ENCODE peak calls at places on chromosome 14, in six cellular contexts. X is epithelial cell of prostate; S is HCT116; B is CD8-positive, alpha-beta memory T cell; N is substantia nigra; K is IMR-90. M is an unnamed sample.

GRCh38 chr14:24430143-24430681 is 458 bp downstream of the KHNYN start:
- DNase-seq in K (peak), X (no peak), B (peak), S (no peak), N (no peak), M (peak)

GRCh38 chr14:87705439-87705896 is 287.5 kb downstream of the GALC start:
- DNase-seq in K (no peak), N (no peak), X (no peak), B (no peak), S (no peak), M (no peak)

GRCh38 chr14:58865520-58866281 is 227.9 kb downstream of the DACT1 start:
- DNase-seq in S (no peak), N (no peak), B (no peak), K (peak), X (no peak), M (no peak)

GRCh38 chr14:21089271-21089670 is 9.2 kb downstream of the ZNF219 start:
- DNase-seq in N (no peak), X (no peak), B (no peak), S (no peak), K (no peak), M (no peak)

GRCh38 chr14:29654910-29655590 is 272.6 kb downstream of the PRKD1 start:
- DNase-seq in X (no peak), B (no peak), N (no peak), S (no peak), K (peak), M (no peak)

GRCh38 chr14:39023939-39024871 is 78.8 kb downstream of the SEC23A start:
- DNase-seq in X (no peak), B (no peak), K (no peak), S (no peak), N (no peak), M (no peak)

GRCh38 chr14:56491299-56492285 is 88.0 kb upstream of the TMEM260 start:
- DNase-seq in N (no peak), X (peak), K (peak), B (peak), S (peak), M (no peak)

GRCh38 chr14:54603362-54603761 is 36.4 kb downstream of the SAMD4A start:
- DNase-seq in B (no peak), X (peak), N (no peak), S (no peak), K (peak), M (no peak)

GRCh38 chr14:37903561-37904191 is 304.0 kb upstream of the SSTR1 start:
- DNase-seq in X (no peak), B (peak), K (peak), S (peak), N (no peak), M (no peak)

GRCh38 chr14:67352055-67352454 is 7.5 kb downstream of the ATP6V1D start:
- DNase-seq in K (no peak), S (no peak), N (no peak), B (no peak), X (no peak), M (no peak)

GRCh38 chr14:62604524-62604923 is 440.7 kb downstream of the KCNH5 start:
- DNase-seq in X (no peak), N (no peak), S (no peak), B (no peak), K (peak), M (no peak)

GRCh38 chr14:39241637-39242036 is 7.9 kb downstream of the MIA2 start:
- DNase-seq in S (no peak), X (no peak), B (no peak), K (no peak), N (no peak), M (no peak)

GRCh38 chr14:28671425-28671824 is 95.2 kb upstream of the FOXG1 start:
- DNase-seq in N (no peak), K (peak), S (no peak), B (no peak), X (no peak), M (no peak)

GRCh38 chr14:95482967-95483842 is 33.2 kb downstream of the SYNE3 start:
- DNase-seq in N (no peak), X (peak), B (no peak), K (peak), S (peak), M (no peak)

GRCh38 chr14:95514131-95515079 is 2.0 kb downstream of the SYNE3 start:
- DNase-seq in K (no peak), N (no peak), S (no peak), B (no peak), X (no peak), M (no peak)

GRCh38 chr14:54133896-54134295 is 177.3 kb upstream of the BMP4 start:
- DNase-seq in B (no peak), N (no peak), K (peak), X (peak), S (no peak), M (no peak)

GRCh38 chr14:97571861-97572555 is 774.8 kb downstream of the VRK1 start:
- DNase-seq in B (no peak), K (no peak), X (no peak), S (no peak), N (no peak), M (no peak)

GRCh38 chr14:86798330-86798729 is 1194.7 kb downstream of the GALC start:
- DNase-seq in B (no peak), S (no peak), X (no peak), N (no peak), K (peak), M (no peak)

GRCh38 chr14:94123296-94123695 is 6.1 kb downstream of the IFI27L2 start:
- DNase-seq in S (no peak), N (no peak), X (no peak), K (no peak), B (no peak), M (no peak)

GRCh38 chr14:79278286-79278797 is 933.0 kb downstream of the DIO2 start:
- DNase-seq in B (no peak), N (no peak), X (no peak), S (no peak), K (no peak), M (no peak)

GRCh38 chr14:95935228-95935822 is 58.7 kb downstream of the TUNAR start:
- DNase-seq in N (no peak), X (no peak), B (no peak), K (peak), S (no peak), M (no peak)

GRCh38 chr14:75577090-75577489 is 1.3 kb upstream of the FLVCR2 start:
- DNase-seq in X (no peak), N (no peak), S (no peak), K (no peak), B (no peak), M (no peak)
- H3K27ac ChIP-seq in X (no peak), N (no peak), S (no peak), K (no peak), B (no peak), M (no peak)

GRCh38 chr14:34014936-34015335 is 64.1 kb upstream of the EGLN3 start:
- DNase-seq in K (no peak), B (no peak), X (no peak), S (no peak), N (no peak), M (no peak)
- H3K27ac ChIP-seq in K (no peak), B (no peak), X (no peak), S (no peak), N (no peak), M (no peak)

DNA sequence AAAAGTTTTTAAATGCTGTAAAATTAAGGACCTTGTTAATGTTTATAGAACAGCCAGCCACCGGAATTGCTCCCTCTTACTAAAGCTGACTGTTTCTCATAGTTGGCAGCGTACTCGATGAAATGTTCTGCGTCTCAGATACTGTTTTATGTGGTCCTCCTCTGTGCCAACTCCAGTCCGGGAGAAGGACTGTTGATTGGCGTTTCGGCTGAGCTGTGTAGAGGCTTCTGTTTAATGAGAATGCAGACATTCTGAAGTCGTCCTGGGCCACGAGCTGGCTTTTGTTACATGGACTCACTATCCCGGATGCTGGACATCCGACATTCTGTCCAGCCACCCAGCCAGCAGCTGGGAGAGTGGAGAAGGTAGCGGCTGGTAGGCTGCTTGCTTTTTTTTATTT is 75.4 kb downstream of the WDR20 start:
- DNase-seq in B (no peak), N (no peak), S (no peak), K (peak), X (no peak), M (no peak)
- H3K27ac ChIP-seq in B (no peak), N (peak), S (no peak), K (peak), X (peak), M (no peak)

DNA sequence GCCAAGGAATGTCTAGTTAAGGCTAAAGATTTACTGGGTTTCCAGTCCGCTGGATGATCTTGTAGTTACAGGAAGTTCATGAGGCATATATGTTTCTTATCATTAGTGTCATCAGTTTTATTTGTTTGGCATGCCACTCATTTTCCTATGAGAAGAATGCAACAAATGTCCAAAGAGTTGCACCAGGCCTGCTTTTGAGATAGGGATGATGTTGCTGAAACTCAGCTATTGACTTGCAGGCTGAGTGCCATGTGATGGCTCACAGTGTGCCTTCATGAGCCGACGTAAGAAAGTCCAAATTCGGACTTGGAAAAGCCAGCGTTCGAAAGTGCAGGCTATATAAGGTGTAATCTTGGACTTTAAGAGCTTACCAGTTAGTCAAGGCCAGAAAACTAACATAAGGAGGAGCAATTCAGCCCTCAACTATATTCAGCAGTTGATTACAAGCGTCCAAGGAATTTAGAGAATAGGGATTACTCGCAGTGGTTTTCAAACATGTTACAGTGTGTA is 101.4 kb downstream of the LGMN start:
- DNase-seq in B (no peak), S (no peak), X (no peak), N (no peak), K (peak), M (no peak)
- H3K27ac ChIP-seq in B (no peak), S (no peak), X (peak), N (no peak), K (peak), M (no peak)

GRCh38 chr14:68793734-68794129 is 865 bp upstream of the ZFP36L1 start:
- DNase-seq in K (no peak), X (no peak), B (no peak), S (no peak), N (no peak), M (no peak)
- H3K27ac ChIP-seq in K (peak), X (peak), B (peak), S (peak), N (peak), M (peak)

DNA sequence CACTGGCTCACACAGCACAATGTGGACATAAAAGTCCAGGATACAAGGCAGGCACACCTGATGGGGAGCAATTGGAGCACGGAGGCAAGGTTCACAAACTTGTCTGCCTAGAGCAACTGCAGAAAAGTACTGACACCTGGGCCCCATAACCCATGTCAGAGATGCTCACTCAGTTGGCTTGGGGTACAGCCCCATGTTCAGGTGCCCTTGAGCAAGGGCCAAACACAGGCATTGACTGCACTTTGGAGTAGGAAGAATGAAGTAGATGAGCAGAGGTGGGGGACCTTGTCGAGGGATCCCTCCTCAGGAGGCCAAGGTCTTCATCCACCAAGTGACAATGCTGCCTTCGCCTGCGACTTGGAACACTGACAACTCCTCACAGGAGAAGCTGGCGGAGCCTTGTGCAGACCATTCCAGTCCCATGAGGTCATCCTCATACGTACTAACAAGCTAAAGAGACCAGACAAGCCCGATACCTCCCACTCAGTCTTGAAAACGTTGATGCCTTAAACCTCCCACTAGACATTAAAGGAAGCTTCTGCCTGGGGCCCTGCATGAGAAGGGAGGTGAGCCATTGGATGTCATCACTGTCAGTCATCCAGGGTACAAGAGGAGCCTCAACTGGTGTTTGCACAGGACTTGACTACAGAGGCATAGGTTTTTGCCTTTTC is 42.5 kb upstream of the C14orf180 start:
- DNase-seq in X (peak), S (peak), K (peak), N (no peak), B (no peak), M (no peak)
- H3K27ac ChIP-seq in X (no peak), S (no peak), K (no peak), N (no peak), B (no peak), M (no peak)

GRCh38 chr14:22886500-22887259 is 3.7 kb downstream of the REM2 start:
- DNase-seq in B (peak), X (no peak), N (no peak), K (peak), S (peak), M (peak)

GRCh38 chr14:22885975-22886374 is 3.0 kb downstream of the REM2 start:
- DNase-seq in K (no peak), N (no peak), X (no peak), S (no peak), B (no peak), M (no peak)

GRCh38 chr14:22888662-22889061 is 5.6 kb downstream of the REM2 start:
- DNase-seq in X (no peak), K (no peak), B (no peak), S (no peak), N (no peak), M (no peak)

GRCh38 chr14:22887990-22888378 is 5.0 kb downstream of the REM2 start:
- DNase-seq in X (no peak), B (no peak), N (no peak), S (no peak), K (no peak), M (peak)

GRCh38 chr14:22887260-22887989 is 4.4 kb downstream of the REM2 start:
- DNase-seq in N (no peak), K (peak), S (peak), B (no peak), X (peak), M (peak)
- H3K27ac ChIP-seq in N (no peak), K (peak), S (peak), B (peak), X (peak), M (peak)

GRCh38 chr14:49623387-49623786 is 2.8 kb downstream of the MGAT2 start:
- DNase-seq in X (no peak), N (no peak), B (no peak), S (no peak), K (no peak), M (no peak)

GRCh38 chr14:49623941-49624806 is 3.6 kb downstream of the MGAT2 start:
- DNase-seq in B (peak), K (no peak), N (no peak), S (no peak), X (peak), M (no peak)

GRCh38 chr14:49620182-49621113 is at the start of the genes MGAT2 and RPL36AL:
- DNase-seq in S (peak), X (peak), B (peak), N (peak), K (peak), M (peak)

GRCh38 chr14:49621114-49621881 is 699 bp downstream of the MGAT2 start:
- DNase-seq in N (peak), K (peak), X (no peak), B (no peak), S (no peak), M (peak)

DNA sequence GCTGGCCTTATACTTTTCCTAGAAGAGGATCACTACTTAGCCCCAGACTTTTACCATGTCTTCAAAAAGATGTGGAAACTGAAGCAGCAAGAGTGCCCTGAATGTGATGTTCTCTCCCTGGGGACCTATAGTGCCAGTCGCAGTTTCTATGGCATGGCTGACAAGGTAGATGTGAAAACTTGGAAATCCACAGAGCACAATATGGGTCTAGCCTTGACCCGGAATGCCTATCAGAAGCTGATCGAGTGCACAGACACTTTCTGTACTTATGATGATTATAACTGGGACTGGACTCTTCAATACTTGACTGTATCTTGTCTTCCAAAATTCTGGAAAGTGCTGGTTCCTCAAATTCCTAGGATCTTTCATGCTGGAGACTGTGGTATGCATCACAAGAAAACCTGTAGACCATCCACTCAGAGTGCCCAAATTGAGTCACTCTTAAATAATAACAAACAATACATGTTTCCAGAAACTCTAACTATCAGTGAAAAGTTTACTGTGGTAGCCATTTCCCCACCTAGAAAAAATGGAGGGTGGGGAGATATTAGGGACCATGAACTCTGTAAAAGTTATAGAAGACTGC is 1.5 kb downstream of the MGAT2 start:
- DNase-seq in B (no peak), S (no peak), N (no peak), K (no peak), X (no peak), M (no peak)
- H3K27ac ChIP-seq in B (peak), S (no peak), N (no peak), K (peak), X (peak), M (peak)

M was measured in CD4-positive, alpha-beta T cell.